ENCODE peak calls at places on chromosomes 11 and 22, in seven cellular contexts. S is psoas muscle, K is neuronal stem cell, I is cardiac muscle cell, H is mammary epithelial cell, P is neural progenitor cell, R is ovary. F is an unnamed sample. For H3K27me3 and H3K9me3, the result is how much of the 10 kb centered on the place peaks cover.

GRCh38 chr11:15841898-15842297 is 514.4 kb downstream of the SOX6 start:
- DNase-seq in H (no peak), S (no peak), P (no peak), K (no peak), R (no peak), I (peak), F (no peak)

GRCh38 chr11:79546366-79546765 is 105.5 kb upstream of the TENM4 start:
- DNase-seq in P (no peak), S (no peak), K (no peak), H (peak), I (no peak), R (no peak), F (no peak)

GRCh38 chr11:94134651-94135512 is 6.2 kb downstream of the PANX1 start:
- DNase-seq in K (no peak), R (peak), S (peak), H (peak), I (no peak), P (no peak), F (no peak)

GRCh38 chr22:48951836-48952235 is 875.8 kb downstream of the BRD1 start:
- DNase-seq in P (no peak), S (no peak), K (no peak), I (no peak), R (no peak), H (no peak), F (no peak)

GRCh38 chr11:88801484-88802123 is 264.2 kb downstream of the GRM5 start:
- DNase-seq in I (no peak), K (no peak), H (no peak), R (no peak), P (no peak), S (no peak), F (no peak)

GRCh38 chr11:127106938-127107337 is 106.4 kb upstream of the KIRREL3 start:
- DNase-seq in I (no peak), K (no peak), R (no peak), P (no peak), S (no peak), H (no peak), F (no peak)

GRCh38 chr11:61507962-61508824 is at the start of gene LRRC10B:
- DNase-seq in K (peak), S (no peak), H (no peak), I (peak), R (no peak), P (peak), F (peak)

GRCh38 chr11:103548838-103549237 is 439.6 kb downstream of the DYNC2H1 start:
- DNase-seq in K (no peak), I (no peak), R (no peak), P (no peak), S (no peak), H (no peak), F (no peak)

GRCh38 chr11:69447786-69448185 is 33.7 kb upstream of the LINC01488 start:
- DNase-seq in R (no peak), P (no peak), H (peak), I (no peak), K (no peak), S (no peak), F (peak)

GRCh38 chr22:41237707-41238569 is 2.8 kb downstream of the CHADL start:
- DNase-seq in P (peak), K (peak), S (peak), R (peak), I (peak), H (peak), F (peak)

GRCh38 chr11:128876133-128876650 is 9.1 kb upstream of the KCNJ1 start:
- DNase-seq in H (no peak), R (no peak), K (no peak), I (no peak), P (no peak), S (no peak), F (no peak)

GRCh38 chr11:96470521-96470920 is 80.7 kb downstream of the JRKL start:
- DNase-seq in S (no peak), H (no peak), K (no peak), P (no peak), I (no peak), R (no peak), F (no peak)

GRCh38 chr11:105942951-105943350 is 79.1 kb downstream of the MSANTD4 start:
- DNase-seq in I (no peak), R (no peak), S (no peak), H (no peak), P (no peak), K (no peak), F (no peak)

GRCh38 chr11:14418801-14419417 is 59.9 kb upstream of the RRAS2 start:
- DNase-seq in S (no peak), I (no peak), K (no peak), R (no peak), H (no peak), P (peak), F (no peak)

GRCh38 chr11:76803023-76803422 is 19.9 kb downstream of the TSKU start:
- DNase-seq in S (no peak), K (no peak), R (no peak), H (no peak), P (no peak), I (no peak), F (no peak)

GRCh38 chr11:27266125-27266524 is 96.9 kb downstream of the CCDC34 start:
- DNase-seq in P (no peak), I (no peak), H (no peak), K (no peak), S (no peak), R (no peak), F (no peak)

GRCh38 chr22:25097006-25097405 is 102.7 kb upstream of the CRYBB3 start:
- DNase-seq in I (no peak), P (no peak), H (no peak), R (no peak), S (no peak), K (no peak), F (no peak)

GRCh38 chr22:45905924-45906865 is 70.8 kb downstream of the WNT7B start:
- DNase-seq in P (peak), H (no peak), I (peak), R (no peak), S (peak), K (no peak), F (no peak)

GRCh38 chr11:116932182-116932581 is 94.8 kb upstream of the APOA1 start:
- DNase-seq in I (no peak), H (no peak), S (no peak), R (no peak), K (no peak), P (no peak), F (no peak)

GRCh38 chr11:124602193-124602592 is 9.0 kb upstream of the PANX3 start:
- DNase-seq in K (no peak), H (peak), S (no peak), P (no peak), I (no peak), R (no peak), F (no peak)

GRCh38 chr11:32098142-32098903 is 7.4 kb downstream of the RCN1 start:
- DNase-seq in P (no peak), I (no peak), S (no peak), K (no peak), H (no peak), R (no peak), F (no peak)

GRCh38 chr11:78465169-78465942 is 47.7 kb upstream of the GAB2 start:
- DNase-seq in K (no peak), S (peak), R (no peak), P (no peak), H (no peak), I (no peak), F (no peak)

GRCh38 chr11:28699701-28700100 is 591.5 kb downstream of the METTL15 start:
- DNase-seq in P (no peak), R (no peak), K (no peak), S (no peak), H (no peak), I (no peak), F (no peak)

GRCh38 chr22:22442928-22443709 is 65.4 kb downstream of the ZNF280B start:
- DNase-seq in K (no peak), R (no peak), P (no peak), S (no peak), H (no peak), I (no peak), F (no peak)

GRCh38 chr11:131179867-131180266 is 190.5 kb upstream of the NTM start:
- DNase-seq in K (no peak), I (no peak), P (no peak), R (no peak), H (no peak), S (no peak), F (no peak)

GRCh38 chr11:69301491-69302401 is 7.8 kb downstream of the MYEOV start:
- DNase-seq in P (no peak), K (no peak), R (no peak), I (no peak), S (no peak), H (peak), F (no peak)

GRCh38 chr22:26887456-26887855 is 230.1 kb downstream of the MIAT start:
- DNase-seq in K (no peak), S (no peak), P (peak), H (peak), I (peak), R (no peak), F (no peak)

GRCh38 chr11:43895601-43896000 is 15.0 kb downstream of the ALKBH3 start:
- DNase-seq in P (no peak), H (no peak), K (no peak), I (no peak), S (no peak), R (no peak), F (no peak)

GRCh38 chr22:17537155-17537554 is 26.1 kb upstream of the SLC25A18 start:
- DNase-seq in P (no peak), H (no peak), R (no peak), S (no peak), I (no peak), K (no peak), F (no peak)

GRCh38 chr11:128565881-128566280 is 21.5 kb downstream of the ETS1 start:
- DNase-seq in H (no peak), S (no peak), P (no peak), R (no peak), I (no peak), K (no peak), F (no peak)

GRCh38 chr11:85685131-85685819 is 720 bp downstream of the CCDC89 start:
- DNase-seq in P (no peak), S (peak), R (peak), K (no peak), H (no peak), I (peak), F (peak)

GRCh38 chr22:24410110-24410856 is 17.1 kb upstream of the ADORA2A start:
- DNase-seq in P (no peak), H (no peak), S (peak), R (no peak), I (no peak), K (no peak), F (no peak)

GRCh38 chr22:28813772-28814518 is 13.6 kb upstream of the XBP1 start:
- DNase-seq in H (no peak), K (no peak), R (no peak), P (no peak), I (no peak), S (no peak), F (peak)

GRCh38 chr22:38867496-38868285 is 4.3 kb downstream of the CBX6 start:
- DNase-seq in H (no peak), P (no peak), I (no peak), R (peak), S (no peak), K (no peak), F (peak)

GRCh38 chr11:108289699-108290098 is 66.8 kb downstream of the ATM start:
- DNase-seq in P (no peak), I (no peak), K (no peak), S (no peak), R (no peak), H (no peak), F (no peak)

GRCh38 chr11:105577645-105578044 is 32.2 kb upstream of the GRIA4 start:
- DNase-seq in R (no peak), S (no peak), P (peak), H (no peak), I (peak), K (no peak), F (no peak)

GRCh38 chr22:37905534-37906363 is at the start of gene MICALL1:
- DNase-seq in I (peak), K (no peak), S (peak), H (peak), R (peak), P (peak), F (peak)

GRCh38 chr11:97506360-97506759 is 1116.5 kb downstream of the JRKL start:
- DNase-seq in H (no peak), K (no peak), R (no peak), S (no peak), P (no peak), I (no peak), F (no peak)

GRCh38 chr11:6653656-6654055 is 2.0 kb downstream of the DCHS1 start:
- DNase-seq in K (no peak), R (no peak), H (no peak), S (no peak), I (no peak), P (no peak), F (no peak)

GRCh38 chr11:6655020-6655789 is 404 bp downstream of the DCHS1 start:
- DNase-seq in K (no peak), S (no peak), R (no peak), H (no peak), I (peak), P (peak), F (peak)

GRCh38 chr11:6653055-6653454 is 2.6 kb downstream of the DCHS1 start:
- DNase-seq in P (no peak), R (no peak), S (no peak), I (no peak), K (no peak), H (no peak), F (no peak)

GRCh38 chr11:6655790-6656580 is at the start of gene DCHS1:
- DNase-seq in K (no peak), R (peak), I (peak), S (no peak), H (no peak), P (peak), F (no peak)

GRCh38 chr11:6654281-6655019 is 1.2 kb downstream of the DCHS1 start:
- DNase-seq in I (no peak), R (no peak), K (no peak), S (no peak), H (no peak), P (no peak), F (peak)
- H3K4me3 ChIP-seq in I (peak), R (peak), K (peak), S (peak), H (no peak), P (peak), F (no peak)

GRCh38 chr22:19772422-19772672 is 11.8 kb downstream of the TBX1 start:
- DNase-seq in P (no peak), R (no peak), K (no peak), I (no peak), H (no peak), S (no peak), F (no peak)
- H3K27me3 ChIP-seq in P (half or more), R (under half), K (under half), I (half or more), H (under half), S (under half), F (under half)

DNA sequence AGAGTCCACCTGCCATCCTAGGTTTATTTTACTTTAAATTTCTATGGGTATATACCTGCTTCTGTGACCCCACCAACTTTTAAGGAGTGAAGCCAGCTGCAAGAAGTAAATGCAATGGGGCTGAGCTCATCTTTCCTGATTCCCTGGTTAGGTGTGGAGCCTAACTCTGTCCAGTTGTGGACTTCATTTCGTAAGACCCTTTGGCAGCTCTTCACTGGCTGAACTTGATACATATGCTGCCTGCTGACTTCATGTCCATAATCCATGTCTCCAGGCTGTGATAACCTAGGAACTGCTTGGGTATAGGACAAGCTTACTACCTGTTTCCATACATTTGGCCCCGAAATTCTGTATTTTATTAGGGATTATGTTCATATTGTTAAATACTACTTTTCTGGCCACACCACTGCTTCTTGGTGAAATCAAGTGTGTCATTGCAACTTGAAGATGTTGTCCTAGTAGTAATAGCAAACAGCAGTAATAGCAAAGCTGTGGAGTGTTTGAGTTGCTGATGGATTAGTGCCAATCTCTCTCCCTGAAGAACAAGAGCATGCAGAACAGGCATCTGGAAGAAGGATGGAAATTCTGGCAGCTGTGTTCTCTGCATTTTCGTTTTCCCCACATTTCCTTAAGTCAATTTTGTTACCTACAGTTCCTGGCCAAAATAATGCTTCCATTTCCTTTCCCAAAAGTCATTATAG is 31.2 kb downstream of the LDLRAD3 start:
- DNase-seq in I (no peak), P (no peak), H (no peak), K (no peak), S (no peak), R (no peak), F (peak)
- H3K9me3 ChIP-seq in I (under half), P (under half), H (under half), K (under half), S (under half), R (under half), F (under half)

GRCh38 chr11:62881579-62882427 is 1.1 kb downstream of the SLC3A2 start:
- DNase-seq in K (no peak), R (peak), P (peak), S (peak), I (peak), H (peak), F (peak)
- H3K4me3 ChIP-seq in K (peak), R (peak), P (peak), S (peak), I (peak), H (peak), F (peak)

DNA sequence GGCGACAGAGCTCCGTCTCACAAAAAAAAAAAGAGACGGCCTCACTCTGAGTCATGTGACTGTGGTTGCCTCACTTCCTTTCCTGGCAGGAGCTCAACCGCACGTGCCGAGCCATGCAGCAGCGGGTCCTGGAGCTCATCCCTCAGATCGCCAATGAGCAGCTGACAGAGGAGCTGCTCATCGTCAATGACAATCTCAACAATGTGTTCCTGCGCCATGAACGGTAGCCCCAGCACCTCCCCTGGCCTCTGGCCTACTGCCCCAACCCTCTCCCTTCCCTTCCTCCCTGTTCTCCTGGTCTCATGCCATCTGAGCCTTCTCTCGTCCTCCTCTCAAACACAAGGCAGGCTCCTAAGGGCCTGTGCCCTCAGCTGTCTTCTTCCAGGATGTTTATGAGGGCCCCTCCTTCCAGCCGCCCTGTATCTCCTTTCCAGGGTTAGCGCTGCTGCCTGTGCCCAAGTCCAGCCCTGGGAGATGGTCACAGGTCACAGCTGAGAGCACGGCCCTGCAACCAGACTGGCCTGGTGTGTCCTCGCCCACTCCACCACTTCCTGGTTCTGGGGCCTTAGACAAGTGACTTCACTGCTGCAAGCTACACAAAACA is 30.7 kb downstream of the TOM1 start:
- DNase-seq in R (peak), I (no peak), S (peak), H (no peak), K (no peak), P (no peak), F (peak)
- H3K27me3 ChIP-seq in R (under half), I (under half), S (under half), H (under half), K (under half), P (under half), F (under half)

GRCh38 chr11:23769214-23769613 is 727.6 kb upstream of the LUZP2 start:
- DNase-seq in R (no peak), K (no peak), I (no peak), S (no peak), H (no peak), P (no peak), F (no peak)

GRCh38 chr11:23764285-23764684 is 732.6 kb upstream of the LUZP2 start:
- DNase-seq in S (no peak), H (no peak), I (no peak), P (no peak), R (no peak), K (no peak), F (no peak)

GRCh38 chr11:23765862-23766261 is 731.0 kb upstream of the LUZP2 start:
- DNase-seq in P (no peak), S (no peak), K (no peak), H (no peak), R (no peak), I (no peak), F (no peak)

GRCh38 chr11:23772081-23772480 is 724.8 kb upstream of the LUZP2 start:
- DNase-seq in I (no peak), K (no peak), H (no peak), P (no peak), R (no peak), S (no peak), F (no peak)

GRCh38 chr11:23767576-23767975 is 729.3 kb upstream of the LUZP2 start:
- DNase-seq in H (no peak), P (no peak), K (no peak), R (no peak), I (no peak), S (no peak), F (no peak)
- H3K9me3 ChIP-seq in H (under half), P (under half), K (under half), R (under half), I (under half), S (under half), F (under half)

GRCh38 chr11:92554662-92555061 is 330.0 kb downstream of the FAT3 start:
- DNase-seq in R (no peak), K (no peak), S (no peak), P (no peak), I (no peak), H (no peak), F (no peak)

GRCh38 chr11:92546089-92546488 is 321.5 kb downstream of the FAT3 start:
- DNase-seq in K (no peak), I (no peak), H (no peak), R (no peak), S (no peak), P (no peak), F (no peak)

GRCh38 chr11:92550871-92551270 is 326.3 kb downstream of the FAT3 start:
- DNase-seq in K (no peak), I (no peak), H (no peak), R (no peak), P (no peak), S (no peak), F (no peak)

GRCh38 chr11:92552942-92553341 is 328.3 kb downstream of the FAT3 start:
- DNase-seq in R (no peak), H (peak), I (no peak), K (no peak), S (no peak), P (no peak), F (no peak)

DNA sequence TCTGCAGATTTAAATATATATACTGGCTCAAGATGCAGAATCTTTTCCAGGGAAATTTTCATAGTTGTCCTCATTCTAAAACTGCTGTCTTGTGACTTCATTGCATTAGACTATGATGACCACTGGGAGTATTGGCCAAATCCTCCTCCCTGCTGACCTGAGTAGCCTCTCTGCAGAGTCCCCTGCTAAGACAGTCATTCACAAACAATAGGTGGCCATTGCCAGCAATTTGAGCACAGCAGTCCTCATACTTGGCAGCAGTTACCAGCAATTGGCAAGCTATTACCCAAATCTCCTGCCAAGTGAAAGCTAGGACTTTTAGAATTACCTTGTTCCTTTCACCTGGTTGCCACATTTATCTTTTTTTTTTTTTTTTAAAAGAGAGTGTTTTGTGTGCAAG is 325.8 kb downstream of the FAT3 start:
- DNase-seq in S (no peak), K (peak), H (no peak), P (peak), R (no peak), I (no peak), F (no peak)
- H3K4me3 ChIP-seq in S (no peak), K (no peak), H (no peak), P (no peak), R (no peak), I (no peak), F (no peak)

GRCh38 chr11:122259149-122259821 is 143.3 kb upstream of the BLID start:
- DNase-seq in H (no peak), I (no peak), S (peak), R (no peak), K (no peak), P (no peak), F (no peak)
- H3K27me3 ChIP-seq in H (under half), I (under half), S (under half), R (under half), K (under half), P (under half), F (under half)

GRCh38 chr22:30979932-30980331 is 10.9 kb downstream of the TUG1 start:
- DNase-seq in H (no peak), P (no peak), R (no peak), K (no peak), S (no peak), I (no peak), F (no peak)
- H3K9me3 ChIP-seq in H (under half), P (under half), R (under half), K (under half), S (under half), I (under half), F (under half)